ENCODE peak calls at places on chromosomes 7 and 10, in six cellular contexts. O, W, Q, R, P and M are unnamed samples.

GRCh38 chr7:32042900-32043299 is 27.3 kb downstream of the PDE1C start:
- DNase-seq in Q (no peak), W (peak; percentile 11), P (no peak), R (no peak), O (no peak), M (no peak)

GRCh38 chr7:106003525-106004064 is 40.5 kb downstream of the CDHR3 start:
- DNase-seq in Q (no peak), O (no peak), R (no peak), W (no peak), P (no peak), M (no peak)

GRCh38 chr10:93757766-93758509 is at the start of gene LGI1:
- DNase-seq in O (no peak), Q (no peak), R (no peak), P (peak; percentile 2), W (no peak), M (no peak)

GRCh38 chr7:74371381-74372059 is 82.2 kb upstream of the GTF2IRD1 start:
- DNase-seq in R (peak; percentile 55), O (no peak), Q (peak; percentile 84), W (no peak), P (no peak), M (no peak)

GRCh38 chr10:101902032-101902799 is 58.6 kb upstream of the KCNIP2 start:
- DNase-seq in P (no peak), W (no peak), O (no peak), R (no peak), Q (no peak), M (no peak)

GRCh38 chr7:98955992-98956391 is 77.7 kb downstream of the TRRAP start:
- DNase-seq in P (no peak), R (no peak), O (no peak), W (no peak), Q (no peak), M (no peak)

GRCh38 chr10:118471863-118472262 is 123.6 kb downstream of the PRLHR start:
- DNase-seq in O (no peak), P (peak; percentile 49), Q (no peak), R (peak; percentile 97), W (peak; percentile 80), M (peak; percentile 88)

GRCh38 chr7:151248191-151249033 is at the start of gene SMARCD3:
- DNase-seq in Q (peak; percentile 61), R (peak; percentile 60), P (peak; percentile 45), O (no peak), W (peak; percentile 26), M (peak; percentile 16)

GRCh38 chr10:117075064-117075463 is 63.0 kb downstream of the VAX1 start:
- DNase-seq in R (peak; percentile 45), Q (no peak), W (peak; percentile 51), O (no peak), P (peak; percentile 9), M (peak; percentile 52)

GRCh38 chr7:155296788-155297516 is 726 bp upstream of the INSIG1 start:
- DNase-seq in R (peak; percentile 86), P (peak; percentile 86), O (peak; percentile 69), W (peak; percentile 88), Q (peak; percentile 73), M (peak; percentile 68)

GRCh38 chr7:7554021-7554432 is 12.7 kb upstream of the MIOS start:
- DNase-seq in P (peak; percentile 86), W (peak; percentile 72), R (peak; percentile 44), O (no peak), Q (no peak), M (peak; percentile 8)

GRCh38 chr10:5530412-5530806 is 5.6 kb downstream of the CALML3 start:
- DNase-seq in P (no peak), Q (no peak), R (no peak), O (no peak), W (no peak), M (no peak)

GRCh38 chr7:31333301-31333700 is 7.2 kb downstream of the NEUROD6 start:
- DNase-seq in R (no peak), O (no peak), W (no peak), P (no peak), Q (no peak), M (no peak)

GRCh38 chr7:135959655-135960363 is 17.4 kb downstream of the MTPN start:
- DNase-seq in Q (no peak), P (no peak), O (no peak), R (no peak), W (no peak), M (no peak)

GRCh38 chr7:103656221-103656620 is 210.2 kb upstream of the SLC26A5 start:
- DNase-seq in R (no peak), Q (no peak), P (no peak), W (no peak), O (no peak), M (no peak)